ENCODE peak calls at places on chromosome 15, in seven cellular contexts. N is right lobe of liver, P is epithelial cell of prostate, H is T-helper 17 cell, S is nucleus accumbens, Q is progenitor cell of endocrine pancreas, T is Kasumi-1. A is an unnamed sample.

GRCh38 chr15:30030350-30030749 is 52.4 kb upstream of the GOLGA8J start:
- DNase-seq in S (no peak), Q (no peak), P (no peak), H (no peak), N (no peak), T (no peak), A (no peak)

GRCh38 chr15:39248204-39248603 is 332.7 kb upstream of the THBS1 start:
- DNase-seq in T (no peak), P (no peak), N (no peak), Q (no peak), H (no peak), S (no peak), A (no peak)

GRCh38 chr15:48089664-48090063 is 31.1 kb upstream of the SLC24A5 start:
- DNase-seq in S (no peak), N (no peak), P (no peak), T (no peak), H (no peak), Q (no peak), A (no peak)

GRCh38 chr15:34514251-34514760 is 69.1 kb downstream of the GOLGA8B start:
- DNase-seq in T (no peak), Q (peak; percentile 32), N (no peak), S (no peak), P (no peak), H (no peak), A (no peak)

GRCh38 chr15:101187820-101188516 is 63.9 kb downstream of the CHSY1 start:
- DNase-seq in S (no peak), H (no peak), Q (no peak), T (no peak), N (no peak), P (no peak), A (no peak)

GRCh38 chr15:55552461-55552860 is 35.7 kb downstream of the PYGO1 start:
- DNase-seq in N (no peak), H (no peak), S (no peak), T (no peak), Q (no peak), P (no peak), A (no peak)

GRCh38 chr15:42796955-42797779 is 60.2 kb upstream of the CDAN1 start:
- DNase-seq in T (no peak), Q (no peak), H (no peak), N (no peak), P (no peak), S (no peak), A (no peak)

GRCh38 chr15:89566141-89566540 is 9.1 kb upstream of the TICRR start:
- DNase-seq in P (no peak), T (no peak), Q (no peak), S (no peak), N (no peak), H (no peak), A (no peak)

GRCh38 chr15:74786659-74787165 is 4.8 kb downstream of the CSK start:
- DNase-seq in P (no peak), N (peak; percentile 52), S (no peak), Q (no peak), T (no peak), H (no peak), A (no peak)

GRCh38 chr15:40782609-40783227 is 12.9 kb downstream of the C15orf62 start:
- DNase-seq in H (peak; percentile 64), N (peak; percentile 81), Q (peak; percentile 68), T (peak; percentile 9), S (no peak), P (no peak), A (no peak)

GRCh38 chr15:45157056-45157455 is 27.3 kb downstream of the DUOX1 start:
- DNase-seq in N (no peak), P (peak; percentile 31), S (no peak), H (no peak), Q (no peak), T (no peak), A (no peak)

GRCh38 chr15:88004379-88004778 is 252.2 kb downstream of the NTRK3 start:
- DNase-seq in P (no peak), T (no peak), S (no peak), N (no peak), Q (no peak), H (no peak), A (no peak)

GRCh38 chr15:85800460-85801123 is 5.9 kb upstream of the KLHL25 start:
- DNase-seq in T (no peak), N (peak; percentile 91), Q (no peak), H (no peak), P (peak; percentile 37), S (no peak), A (no peak)

GRCh38 chr15:58605931-58606330 is 143.6 kb downstream of the ADAM10 start:
- DNase-seq in N (no peak), H (no peak), T (no peak), P (no peak), Q (no peak), S (no peak), A (no peak)

GRCh38 chr15:92693922-92694331 is 38.4 kb upstream of the FAM174B start:
- DNase-seq in S (peak; percentile 4), N (no peak), T (peak; percentile 50), Q (no peak), P (no peak), H (no peak), A (no peak)

GRCh38 chr15:28106294-28107110 is 7.4 kb upstream of the OCA2 start:
- DNase-seq in H (peak; percentile 37), T (no peak), N (no peak), S (no peak), Q (no peak), P (no peak), A (no peak)

GRCh38 chr15:33789141-33789540 is 179.2 kb upstream of the CHRM5 start:
- DNase-seq in S (no peak), Q (no peak), H (no peak), N (no peak), T (no peak), P (no peak), A (no peak)

GRCh38 chr15:101489236-101489632 is 273 bp downstream of the PCSK6 start:
- DNase-seq in H (no peak), Q (no peak), P (no peak), S (no peak), N (peak; percentile 72), T (peak; percentile 13), A (no peak)

GRCh38 chr15:76932090-76932966 is 779 bp downstream of the RCN2 start:
- DNase-seq in T (peak; percentile 46), H (no peak), P (no peak), S (no peak), N (no peak), Q (no peak), A (no peak)

GRCh38 chr15:53882311-53882710 is 95.9 kb upstream of the UNC13C start:
- DNase-seq in P (no peak), N (no peak), Q (no peak), H (no peak), S (no peak), T (no peak), A (no peak)

GRCh38 chr15:100895721-100896120 is 16.1 kb downstream of the ALDH1A3 start:
- DNase-seq in H (no peak), T (no peak), S (no peak), Q (no peak), P (no peak), N (peak; percentile 36), A (no peak)

GRCh38 chr15:52178765-52179164 is 12.4 kb downstream of the GNB5 start:
- DNase-seq in H (no peak), Q (no peak), P (no peak), N (no peak), S (no peak), T (no peak), A (no peak)

GRCh38 chr15:44676676-44677075 is 13.2 kb upstream of the SPG11 start:
- DNase-seq in S (no peak), H (no peak), T (no peak), P (no peak), Q (no peak), N (no peak), A (no peak)

GRCh38 chr15:84638103-84638502 is 16.0 kb downstream of the WDR73 start:
- DNase-seq in P (no peak), Q (no peak), T (no peak), N (no peak), H (no peak), S (no peak), A (no peak)

GRCh38 chr15:41891946-41892345 is 1.9 kb downstream of the SPTBN5 start:
- DNase-seq in H (no peak), S (no peak), P (no peak), N (no peak), Q (no peak), T (no peak), A (no peak)

GRCh38 chr15:43241100-43241499 is 20.3 kb upstream of the EPB42 start:
- DNase-seq in T (no peak), S (no peak), Q (no peak), N (peak; percentile 15), H (no peak), P (no peak), A (no peak)

GRCh38 chr15:32786906-32787305 is 69.1 kb downstream of the GREM1 start:
- DNase-seq in P (no peak), H (no peak), N (no peak), T (no peak), Q (no peak), S (no peak), A (no peak)

GRCh38 chr15:66253643-66254363 is at the start of gene MEGF11:
- DNase-seq in P (no peak), H (no peak), N (no peak), T (no peak), S (no peak), Q (peak; percentile 23), A (no peak)

GRCh38 chr15:72685301-72685924 is 569 bp downstream of the HIGD2B start:
- DNase-seq in H (no peak), N (no peak), Q (no peak), S (no peak), P (no peak), T (no peak), A (no peak)

GRCh38 chr15:74206801-74207281 is 4.3 kb upstream of the STRA6 start:
- DNase-seq in P (no peak), H (no peak), S (no peak), Q (no peak), N (no peak), T (no peak), A (no peak)

GRCh38 chr15:62125763-62126162 is 39.3 kb downstream of the C2CD4B start:
- DNase-seq in P (no peak), T (peak; percentile 48), H (no peak), N (no peak), Q (no peak), S (no peak), A (no peak)